ENCODE peak calls at places on chromosomes 5 and 9, in five cellular contexts. A is GDM1; W is activated CD4-positive, alpha-beta T cell treated with anti-CD3 and anti-CD28 coated beads for 24 hours; K is SIG-M5; Y is substantia nigra. N is an unnamed sample.

GRCh38 chr5:37283214-37283820 is 34.1 kb upstream of the CPLANE1 start:
- DNase-seq in A (no peak), W (no peak), K (no peak), Y (no peak), N (no peak)

GRCh38 chr5:148125641-148126040 is 42.7 kb upstream of the SPINK14 start:
- DNase-seq in A (no peak), W (no peak), K (no peak), Y (no peak), N (no peak)

GRCh38 chr9:130186839-130187522 is 14.8 kb downstream of the NCS1 start:
- DNase-seq in A (no peak), W (no peak), K (no peak), Y (no peak), N (no peak)

GRCh38 chr5:81778642-81779041 is 27.7 kb upstream of the SSBP2 start:
- DNase-seq in A (no peak), W (no peak), K (no peak), Y (no peak), N (no peak)

GRCh38 chr9:128565578-128565977 is 13.2 kb downstream of the SPTAN1 start:
- DNase-seq in A (no peak), W (no peak), K (no peak), Y (no peak), N (no peak)

GRCh38 chr5:132677191-132677590 is 3.4 kb downstream of the IL4 start:
- DNase-seq in A (no peak), W (no peak), K (no peak), Y (no peak), N (no peak)

GRCh38 chr9:136160321-136160938 is 41.8 kb upstream of the TMEM250 start:
- DNase-seq in A (no peak), W (no peak), K (no peak), Y (no peak), N (no peak)

GRCh38 chr5:132369471-132370240 is at the start of gene SLC22A5:
- DNase-seq in A (peak), W (peak), K (no peak), Y (peak), N (peak)

GRCh38 chr9:109448223-109448622 is 49.9 kb downstream of the PTPN3 start:
- DNase-seq in A (no peak), W (no peak), K (no peak), Y (no peak), N (no peak)

N was measured in T-helper 1 cell.